ENCODE peak calls at places on chromosomes 6 and 20, in five cellular contexts. J is MCF 10A, T is NCI-H510A treated with DMSO at 0.1 percent for 48 hours, U is non-pigmented ciliary epithelial cell, B is cardiac muscle cell. P is an unnamed sample.

GRCh38 chr6:154606457-154606856 is 96.0 kb upstream of the CNKSR3 start:
- DNase-seq in J (no peak), T (no peak), U (no peak), B (peak), P (no peak)

GRCh38 chr6:88823998-88824397 is 139.4 kb downstream of the RNGTT start:
- DNase-seq in J (peak), T (no peak), U (no peak), B (no peak), P (peak)

GRCh38 chr20:20737158-20737557 is 24.7 kb upstream of the RALGAPA2 start:
- DNase-seq in J (no peak), T (no peak), U (no peak), B (no peak), P (no peak)

GRCh38 chr20:2946988-2947961 is 74.0 kb downstream of the PTPRA start:
- DNase-seq in J (no peak), T (no peak), U (peak), B (peak), P (peak)

GRCh38 chr6:20340459-20340858 is 61.2 kb upstream of the E2F3 start:
- DNase-seq in J (peak), T (no peak), U (no peak), B (no peak), P (no peak)

GRCh38 chr6:136994782-136995181 is 50.0 kb downstream of the IL20RA start:
- DNase-seq in J (no peak), T (peak), U (no peak), B (no peak), P (no peak)

GRCh38 chr6:11419763-11420453 is 117.6 kb upstream of the TMEM170B start:
- DNase-seq in J (no peak), T (no peak), U (no peak), B (no peak), P (no peak)

GRCh38 chr6:96836579-96837137 is 619 bp downstream of the GPR63 start:
- DNase-seq in J (no peak), T (no peak), U (no peak), B (peak), P (peak)

P was measured in mesenchymal stem cell.